ENCODE peak calls at places on chromosomes 6 and 20, in five cellular contexts. S is SW480, P is BJ, J is NCI-H1417, R is RWPE1. A is an unnamed sample.

GRCh38 chr6:82249381-82250253 is 2.1 kb upstream of the IBTK start:
- DNase-seq in S (no peak), P (no peak), J (no peak), R (no peak), A (peak)

GRCh38 chr20:18496042-18496441 is 983 bp downstream of the RBBP9 start:
- DNase-seq in S (peak), P (no peak), J (peak), R (no peak), A (no peak)

GRCh38 chr6:138520463-138520862 is 21.2 kb upstream of the NHSL1 start:
- DNase-seq in S (no peak), P (no peak), J (no peak), R (peak), A (peak)

GRCh38 chr6:31495580-31495979 is 2.4 kb upstream of the MICB start:
- DNase-seq in S (no peak), P (no peak), J (no peak), R (no peak), A (no peak)

GRCh38 chr6:38845931-38846330 is 130.8 kb downstream of the DNAH8 start:
- DNase-seq in S (no peak), P (no peak), J (no peak), R (no peak), A (no peak)

GRCh38 chr6:30722280-30723112 is 2.3 kb downstream of the TUBB start:
- DNase-seq in S (peak), P (no peak), J (peak), R (peak), A (peak)

GRCh38 chr20:40486297-40486696 is 202.7 kb downstream of the MAFB start:
- DNase-seq in S (no peak), P (no peak), J (no peak), R (no peak), A (no peak)

GRCh38 chr6:85865665-85866372 is 223.1 kb upstream of the SYNCRIP start:
- DNase-seq in S (peak), P (no peak), J (peak), R (peak), A (peak)

GRCh38 chr6:111657146-111657545 is 51.5 kb upstream of the TRAF3IP2 start:
- DNase-seq in S (peak), P (peak), J (no peak), R (peak), A (no peak)

GRCh38 chr6:161104966-161105365 is 113.4 kb downstream of the MAP3K4 start:
- DNase-seq in S (no peak), P (peak), J (no peak), R (no peak), A (peak)